ENCODE peak calls at places on chromosomes 2 and 18, in nine cellular contexts. B, L, A, M, E, P, S, Y and U are unnamed samples.

GRCh38 chr2:202529389-202529788 is 105.4 kb upstream of the FAM117B start:
- DNase-seq in B (no peak), L (no peak), A (no peak), M (no peak), E (no peak), P (peak), S (no peak), Y (no peak), U (no peak)

GRCh38 chr2:231425811-231426703 is 30.5 kb downstream of the B3GNT7 start:
- DNase-seq in B (no peak), L (no peak), A (peak), M (no peak), E (no peak), P (peak), S (no peak), Y (no peak), U (no peak)

GRCh38 chr2:68747918-68748317 is 13.3 kb downstream of the ARHGAP25 start:
- DNase-seq in B (no peak), L (no peak), A (no peak), M (no peak), E (no peak), P (no peak), S (no peak), Y (no peak), U (no peak)

GRCh38 chr2:106314427-106314826 is 120.3 kb upstream of the UXS1 start:
- DNase-seq in B (no peak), L (no peak), A (no peak), M (no peak), E (no peak), P (no peak), S (no peak), Y (no peak), U (no peak)

GRCh38 chr2:26712486-26713465 is 20.3 kb downstream of the KCNK3 start:
- DNase-seq in B (peak), L (no peak), A (no peak), M (no peak), E (no peak), P (no peak), S (no peak), Y (no peak), U (no peak)

GRCh38 chr2:128172191-128172590 is 81.2 kb downstream of the UGGT1 start:
- DNase-seq in B (no peak), L (no peak), A (no peak), M (peak), E (no peak), P (no peak), S (no peak), Y (no peak), U (no peak)

GRCh38 chr18:27769152-27769551 is 407.8 kb downstream of the CDH2 start:
- DNase-seq in B (no peak), L (no peak), A (no peak), M (no peak), E (no peak), P (peak), S (no peak), Y (no peak), U (no peak)

GRCh38 chr2:26850565-26850964 is 2.6 kb downstream of the DPYSL5 start:
- DNase-seq in B (no peak), L (no peak), A (no peak), M (no peak), E (no peak), P (no peak), S (no peak), Y (no peak), U (no peak)

GRCh38 chr18:35592298-35592697 is 10.8 kb downstream of the GALNT1 start:
- DNase-seq in B (no peak), L (no peak), A (no peak), M (no peak), E (no peak), P (no peak), S (no peak), Y (peak), U (no peak)

GRCh38 chr2:75844651-75845050 is 133.9 kb upstream of the GCFC2 start:
- DNase-seq in B (no peak), L (no peak), A (no peak), M (no peak), E (no peak), P (peak), S (no peak), Y (no peak), U (no peak)

GRCh38 chr2:67649331-67650071 is 252.4 kb downstream of the ETAA1 start:
- DNase-seq in B (no peak), L (no peak), A (no peak), M (no peak), E (no peak), P (peak), S (no peak), Y (no peak), U (no peak)

GRCh38 chr2:74530239-74531161 is 767 bp downstream of the HTRA2 start:
- DNase-seq in B (no peak), L (peak), A (no peak), M (peak), E (peak), P (peak), S (no peak), Y (peak), U (no peak)

GRCh38 chr2:70981421-70981820 is 3.0 kb downstream of the ANKRD53 start:
- DNase-seq in B (no peak), L (no peak), A (no peak), M (no peak), E (no peak), P (no peak), S (no peak), Y (no peak), U (no peak)

GRCh38 chr18:27143580-27144287 is 41.4 kb downstream of the CHST9 start:
- DNase-seq in B (no peak), L (no peak), A (no peak), M (peak), E (no peak), P (peak), S (no peak), Y (no peak), U (no peak)

GRCh38 chr2:151357359-151357758 is at the start of gene TNFAIP6:
- DNase-seq in B (no peak), L (no peak), A (no peak), M (no peak), E (no peak), P (peak), S (no peak), Y (no peak), U (peak)

GRCh38 chr18:7523772-7524171 is 43.3 kb upstream of the PTPRM start:
- DNase-seq in B (no peak), L (no peak), A (no peak), M (peak), E (no peak), P (no peak), S (no peak), Y (no peak), U (no peak)

GRCh38 chr18:37398248-37398920 is 167.2 kb downstream of the CELF4 start:
- DNase-seq in B (no peak), L (no peak), A (no peak), M (no peak), E (no peak), P (no peak), S (no peak), Y (no peak), U (no peak)

GRCh38 chr2:61443342-61444041 is 27.4 kb downstream of the USP34 start:
- DNase-seq in B (no peak), L (no peak), A (no peak), M (no peak), E (no peak), P (peak), S (no peak), Y (peak), U (no peak)

GRCh38 chr2:98514879-98515570 is 70.4 kb downstream of the INPP4A start:
- DNase-seq in B (no peak), L (no peak), A (no peak), M (no peak), E (no peak), P (peak), S (no peak), Y (no peak), U (no peak)

GRCh38 chr2:146457221-146457620 is 1387.6 kb upstream of the ACVR2A start:
- DNase-seq in B (no peak), L (no peak), A (no peak), M (no peak), E (no peak), P (peak), S (no peak), Y (no peak), U (no peak)

GRCh38 chr2:106944220-106944619 is 58.3 kb upstream of the ST6GAL2 start:
- DNase-seq in B (no peak), L (no peak), A (no peak), M (no peak), E (no peak), P (no peak), S (no peak), Y (no peak), U (no peak)

GRCh38 chr2:182852090-182852489 is 14.3 kb downstream of the FRZB start:
- DNase-seq in B (no peak), L (peak), A (no peak), M (peak), E (no peak), P (peak), S (no peak), Y (no peak), U (no peak)

GRCh38 chr2:217166241-217166640 is 306.4 kb upstream of the TNP1 start:
- DNase-seq in B (peak), L (no peak), A (no peak), M (peak), E (no peak), P (peak), S (no peak), Y (no peak), U (peak)

GRCh38 chr18:7754725-7755181 is 187.6 kb downstream of the PTPRM start:
- DNase-seq in B (no peak), L (no peak), A (no peak), M (no peak), E (no peak), P (peak), S (no peak), Y (no peak), U (no peak)

GRCh38 chr2:231347081-231347480 is 48.4 kb upstream of the B3GNT7 start:
- DNase-seq in B (no peak), L (no peak), A (no peak), M (no peak), E (peak), P (no peak), S (no peak), Y (no peak), U (no peak)

GRCh38 chr2:178767099-178768060 is 39.8 kb downstream of the TTN start:
- DNase-seq in B (peak), L (no peak), A (no peak), M (no peak), E (no peak), P (no peak), S (no peak), Y (no peak), U (no peak)

GRCh38 chr2:197286805-197287595 is 23.6 kb downstream of the ANKRD44 start:
- DNase-seq in B (no peak), L (no peak), A (no peak), M (no peak), E (no peak), P (peak), S (no peak), Y (peak), U (peak)

GRCh38 chr2:10457846-10458563 is 9.9 kb upstream of the ODC1 start:
- DNase-seq in B (no peak), L (no peak), A (no peak), M (no peak), E (no peak), P (no peak), S (no peak), Y (no peak), U (peak)

GRCh38 chr2:101406867-101407266 is 19.6 kb upstream of the CREG2 start:
- DNase-seq in B (no peak), L (no peak), A (no peak), M (no peak), E (no peak), P (peak), S (no peak), Y (no peak), U (no peak)

GRCh38 chr18:47775961-47776360 is 154.5 kb downstream of the SMAD2 start:
- DNase-seq in B (no peak), L (no peak), A (no peak), M (no peak), E (no peak), P (no peak), S (no peak), Y (no peak), U (no peak)

GRCh38 chr2:231614559-231615057 is 21.9 kb downstream of the TEX44 start:
- DNase-seq in B (no peak), L (no peak), A (peak), M (no peak), E (peak), P (no peak), S (no peak), Y (peak), U (no peak)